ENCODE peak calls at places on chromosomes 5 and 9, in five cellular contexts. N is brain microvascular endothelial cell, T is heart right ventricle, E is left lung, M is cardiac fibroblast. K is an unnamed sample.

GRCh38 chr5:138655530-138656245 is 80.5 kb upstream of the HSPA9 start:
- DNase-seq in N (no peak), T (peak), E (no peak), M (peak), K (no peak)

GRCh38 chr5:3027866-3028635 is 276.6 kb upstream of the IRX2 start:
- DNase-seq in N (no peak), T (no peak), E (no peak), M (no peak), K (no peak)

GRCh38 chr5:55438931-55439477 is 95.8 kb downstream of the PLPP1 start:
- DNase-seq in N (peak), T (no peak), E (no peak), M (peak), K (peak)

GRCh38 chr5:134422791-134423365 is 11.2 kb upstream of the CDKN2AIPNL start:
- DNase-seq in N (no peak), T (no peak), E (no peak), M (no peak), K (no peak)

GRCh38 chr9:83423815-83424707 is 114.1 kb downstream of the FRMD3 start:
- DNase-seq in N (no peak), T (no peak), E (no peak), M (no peak), K (no peak)

GRCh38 chr9:81968026-81968425 is 20.5 kb upstream of the SPATA31D1 start:
- DNase-seq in N (no peak), T (no peak), E (no peak), M (no peak), K (no peak)

GRCh38 chr5:9288234-9288633 is 257.6 kb downstream of the SEMA5A start:
- DNase-seq in N (no peak), T (peak), E (no peak), M (peak), K (no peak)

GRCh38 chr5:62375627-62376026 is 28.1 kb downstream of the DIMT1 start:
- DNase-seq in N (no peak), T (no peak), E (no peak), M (no peak), K (no peak)

GRCh38 chr9:122091682-122092592 is 1.2 kb downstream of the TTLL11 start:
- DNase-seq in N (no peak), T (no peak), E (no peak), M (no peak), K (no peak)

GRCh38 chr5:155728857-155729683 is 597.9 kb upstream of the SGCD start:
- DNase-seq in N (no peak), T (peak), E (peak), M (peak), K (no peak)

GRCh38 chr5:141889282-141889871 is 11.2 kb upstream of the PCDH1 start:
- DNase-seq in N (no peak), T (no peak), E (no peak), M (peak), K (no peak)

GRCh38 chr9:127959841-127960409 is 20.9 kb downstream of the EEIG1 start:
- DNase-seq in N (no peak), T (no peak), E (no peak), M (no peak), K (no peak)

GRCh38 chr9:68536876-68537490 is 3.7 kb downstream of the TMEM252 start:
- DNase-seq in N (no peak), T (no peak), E (no peak), M (no peak), K (no peak)

GRCh38 chr5:77300457-77300856 is 90.0 kb downstream of the PDE8B start:
- DNase-seq in N (no peak), T (no peak), E (no peak), M (no peak), K (no peak)

GRCh38 chr5:173534664-173535063 is 81.8 kb downstream of the BOD1 start:
- DNase-seq in N (no peak), T (no peak), E (no peak), M (peak), K (no peak)

GRCh38 chr9:96513622-96514021 is 63.7 kb downstream of the HABP4 start:
- DNase-seq in N (peak), T (no peak), E (no peak), M (no peak), K (no peak)

GRCh38 chr5:143557061-143557818 is 153.8 kb upstream of the NR3C1 start:
- DNase-seq in N (peak), T (no peak), E (no peak), M (peak), K (no peak)

GRCh38 chr9:134800791-134801339 is 79.7 kb upstream of the FCN2 start:
- DNase-seq in N (no peak), T (peak), E (no peak), M (no peak), K (peak)

GRCh38 chr5:20572560-20572959 is 584.6 kb upstream of the CDH18 start:
- DNase-seq in N (no peak), T (no peak), E (no peak), M (peak), K (no peak)

GRCh38 chr9:38048319-38048969 is 20.6 kb downstream of the SHB start:
- DNase-seq in N (no peak), T (no peak), E (no peak), M (peak), K (no peak)

GRCh38 chr5:137743031-137743640 is 7.2 kb upstream of the KLHL3 start:
- DNase-seq in N (peak), T (peak), E (no peak), M (peak), K (peak)

GRCh38 chr9:89742660-89743059 is 137.8 kb downstream of the GADD45G start:
- DNase-seq in N (no peak), T (no peak), E (no peak), M (no peak), K (no peak)

GRCh38 chr5:136811551-136811950 is 446.2 kb upstream of the TRPC7 start:
- DNase-seq in N (peak), T (no peak), E (no peak), M (peak), K (no peak)

GRCh38 chr5:71786337-71787060 is 67.4 kb downstream of the CARTPT start:
- DNase-seq in N (no peak), T (no peak), E (no peak), M (no peak), K (no peak)

GRCh38 chr5:56516936-56517521 is 283.9 kb upstream of the ANKRD55 start:
- DNase-seq in N (peak), T (peak), E (no peak), M (peak), K (no peak)

GRCh38 chr5:36492998-36493655 is 113.3 kb upstream of the SLC1A3 start:
- DNase-seq in N (peak), T (no peak), E (no peak), M (peak), K (no peak)

GRCh38 chr9:128116104-128117083 is 11.1 kb downstream of the PTGES2 start:
- DNase-seq in N (no peak), T (no peak), E (peak), M (no peak), K (peak)

GRCh38 chr5:179265529-179266290 is 79.6 kb downstream of the ADAMTS2 start:
- DNase-seq in N (peak), T (peak), E (peak), M (peak), K (peak)

GRCh38 chr5:176319827-176320554 is 41.6 kb downstream of the KIAA1191 start:
- DNase-seq in N (no peak), T (no peak), E (no peak), M (peak), K (no peak)

GRCh38 chr9:76018244-76018643 is 127.8 kb downstream of the PCSK5 start:
- DNase-seq in N (no peak), T (no peak), E (peak), M (no peak), K (no peak)

GRCh38 chr9:684950-685340 is 156.6 kb upstream of the DMRT1 start:
- DNase-seq in N (peak), T (no peak), E (no peak), M (peak), K (no peak)

GRCh38 chr5:180602481-180603075 is 11.3 kb upstream of the SCGB3A1 start:
- DNase-seq in N (no peak), T (no peak), E (peak), M (no peak), K (no peak)

GRCh38 chr9:22829236-22829635 is 382.6 kb downstream of the DMRTA1 start:
- DNase-seq in N (no peak), T (no peak), E (no peak), M (no peak), K (no peak)

GRCh38 chr9:86263876-86264275 is 4.4 kb upstream of the C9orf153 start:
- DNase-seq in N (no peak), T (no peak), E (no peak), M (no peak), K (no peak)

GRCh38 chr5:39411051-39411450 is 13.7 kb downstream of the DAB2 start:
- DNase-seq in N (no peak), T (no peak), E (no peak), M (peak), K (no peak)

GRCh38 chr5:153831976-153832375 is 206.7 kb downstream of the FAM114A2 start:
- DNase-seq in N (peak), T (peak), E (no peak), M (peak), K (no peak)

GRCh38 chr5:111670826-111671492 is 86.0 kb downstream of the NREP start:
- DNase-seq in N (no peak), T (no peak), E (no peak), M (peak), K (no peak)
- TF ChIP-seq CTCF in N (peak), T (no peak), E (no peak), M (peak), K (no peak)

DNA sequence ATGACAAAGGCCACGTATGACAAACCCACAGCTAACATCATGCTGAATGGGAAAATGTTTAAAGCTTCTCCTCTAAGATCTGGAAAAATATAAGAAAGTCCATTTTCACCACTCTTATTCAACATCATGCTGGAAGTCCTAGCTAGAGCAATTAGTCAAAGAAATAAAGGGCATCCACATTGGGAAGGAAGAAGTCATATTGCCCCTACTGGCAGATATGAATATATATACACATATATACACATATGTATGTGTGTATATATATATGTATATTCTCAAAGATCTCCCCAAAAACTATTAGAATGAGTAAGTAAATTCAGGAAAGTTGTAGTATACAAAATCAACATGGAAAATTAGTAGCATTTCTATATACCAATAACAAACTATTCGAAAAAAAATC is 17.1 kb downstream of the APBA1 start:
- DNase-seq in N (no peak), T (no peak), E (no peak), M (no peak), K (no peak)
- TF ChIP-seq CTCF in N (no peak), T (no peak), E (no peak), M (no peak), K (no peak)

GRCh38 chr9:94568972-94569712 is 14.3 kb downstream of the PCAT7 start:
- DNase-seq in N (no peak), T (no peak), E (no peak), M (no peak), K (no peak)

GRCh38 chr9:94568250-94568889 is 13.5 kb downstream of the PCAT7 start:
- DNase-seq in N (no peak), T (no peak), E (no peak), M (no peak), K (no peak)

GRCh38 chr9:94560237-94560636 is 5.4 kb downstream of the PCAT7 start:
- DNase-seq in N (no peak), T (no peak), E (no peak), M (no peak), K (no peak)

GRCh38 chr9:94563548-94563947 is 8.7 kb downstream of the PCAT7 start:
- DNase-seq in N (no peak), T (no peak), E (no peak), M (no peak), K (no peak)
- TF ChIP-seq CTCF in N (peak), T (no peak), E (no peak), M (no peak), K (no peak)

GRCh38 chr9:109001275-109001676 is 12.0 kb downstream of the CTNNAL1 start:
- DNase-seq in N (peak), T (no peak), E (no peak), M (peak), K (no peak)
- TF ChIP-seq CTCF in N (peak), T (no peak), E (no peak), M (no peak), K (no peak)

GRCh38 chr5:6711409-6712135 is 1.7 kb upstream of the TENT4A start:
- DNase-seq in N (no peak), T (peak), E (no peak), M (no peak), K (no peak)
- TF ChIP-seq CTCF in N (no peak), T (no peak), E (no peak), M (no peak), K (no peak)

GRCh38 chr5:1975898-1976765 is 93.4 kb upstream of the IRX4 start:
- DNase-seq in N (no peak), T (no peak), E (no peak), M (peak), K (no peak)
- TF ChIP-seq CTCF in N (no peak), T (peak), E (no peak), M (no peak), K (peak)

K was measured in uterus.